ENCODE peak calls at places on chromosomes 3 and 15, in eight cellular contexts. One of them, this sample, is unnamed.

GRCh38 chr3:194101592-194102432 is 34.1 kb upstream of the HES1 start:
- DNase-seq in activated CD8-positive, alpha-beta memory T cell treated with anti-CD3 and anti-CD28 coated beads for 24 hours: no peak
- DNase-seq in stimulated activated CD8-positive, alpha-beta memory T cell treated with anti-CD3 and anti-CD28 coated beads, Interleukin-15, amount 100 ng/mL, for 24 hours: no peak
- DNase-seq in hippocampal formation: no peak
- DNase-seq in T-helper 9 cell: no peak
- DNase-seq in lung microvascular endothelial cell: no peak
- DNase-seq in activated naive CD4-positive, alpha-beta T cell treated with Interleukin-2 at 50 U/mL for 16 hours: no peak
- DNase-seq in COR-L47: no peak
- DNase-seq in this sample: no peak

GRCh38 chr3:39965461-39965860 is 156.1 kb downstream of the MYRIP start:
- DNase-seq in activated CD8-positive, alpha-beta memory T cell treated with anti-CD3 and anti-CD28 coated beads for 24 hours: no peak
- DNase-seq in stimulated activated CD8-positive, alpha-beta memory T cell treated with anti-CD3 and anti-CD28 coated beads, Interleukin-15, amount 100 ng/mL, for 24 hours: no peak
- DNase-seq in hippocampal formation: no peak
- DNase-seq in T-helper 9 cell: no peak
- DNase-seq in lung microvascular endothelial cell: no peak
- DNase-seq in activated naive CD4-positive, alpha-beta T cell treated with Interleukin-2 at 50 U/mL for 16 hours: no peak
- DNase-seq in COR-L47: no peak
- DNase-seq in this sample: no peak

GRCh38 chr15:58731756-58732535 is 17.6 kb downstream of the ADAM10 start:
- DNase-seq in activated CD8-positive, alpha-beta memory T cell treated with anti-CD3 and anti-CD28 coated beads for 24 hours: no peak
- DNase-seq in stimulated activated CD8-positive, alpha-beta memory T cell treated with anti-CD3 and anti-CD28 coated beads, Interleukin-15, amount 100 ng/mL, for 24 hours: no peak
- DNase-seq in hippocampal formation: no peak
- DNase-seq in T-helper 9 cell: no peak
- DNase-seq in lung microvascular endothelial cell: no peak
- DNase-seq in activated naive CD4-positive, alpha-beta T cell treated with Interleukin-2 at 50 U/mL for 16 hours: no peak
- DNase-seq in COR-L47: no peak
- DNase-seq in this sample: no peak

GRCh38 chr3:192887701-192888100 is 30.0 kb downstream of the MB21D2 start:
- DNase-seq in activated CD8-positive, alpha-beta memory T cell treated with anti-CD3 and anti-CD28 coated beads for 24 hours: no peak
- DNase-seq in stimulated activated CD8-positive, alpha-beta memory T cell treated with anti-CD3 and anti-CD28 coated beads, Interleukin-15, amount 100 ng/mL, for 24 hours: no peak
- DNase-seq in hippocampal formation: no peak
- DNase-seq in T-helper 9 cell: no peak
- DNase-seq in lung microvascular endothelial cell: no peak
- DNase-seq in activated naive CD4-positive, alpha-beta T cell treated with Interleukin-2 at 50 U/mL for 16 hours: no peak
- DNase-seq in COR-L47: no peak
- DNase-seq in this sample: no peak

GRCh38 chr3:193800138-193801043 is 207.4 kb downstream of the OPA1 start:
- DNase-seq in activated CD8-positive, alpha-beta memory T cell treated with anti-CD3 and anti-CD28 coated beads for 24 hours: peak; percentile 45
- DNase-seq in stimulated activated CD8-positive, alpha-beta memory T cell treated with anti-CD3 and anti-CD28 coated beads, Interleukin-15, amount 100 ng/mL, for 24 hours: no peak
- DNase-seq in hippocampal formation: no peak
- DNase-seq in T-helper 9 cell: no peak
- DNase-seq in lung microvascular endothelial cell: no peak
- DNase-seq in activated naive CD4-positive, alpha-beta T cell treated with Interleukin-2 at 50 U/mL for 16 hours: no peak
- DNase-seq in COR-L47: no peak
- DNase-seq in this sample: no peak

GRCh38 chr3:59515936-59516335 is 466.1 kb upstream of the CFAP20DC start:
- DNase-seq in activated CD8-positive, alpha-beta memory T cell treated with anti-CD3 and anti-CD28 coated beads for 24 hours: no peak
- DNase-seq in stimulated activated CD8-positive, alpha-beta memory T cell treated with anti-CD3 and anti-CD28 coated beads, Interleukin-15, amount 100 ng/mL, for 24 hours: no peak
- DNase-seq in hippocampal formation: no peak
- DNase-seq in T-helper 9 cell: no peak
- DNase-seq in lung microvascular endothelial cell: no peak
- DNase-seq in activated naive CD4-positive, alpha-beta T cell treated with Interleukin-2 at 50 U/mL for 16 hours: no peak
- DNase-seq in COR-L47: no peak
- DNase-seq in this sample: no peak

GRCh38 chr3:10198761-10199688 is 34.3 kb downstream of the IRAK2 start:
- DNase-seq in activated CD8-positive, alpha-beta memory T cell treated with anti-CD3 and anti-CD28 coated beads for 24 hours: peak; percentile 78
- DNase-seq in stimulated activated CD8-positive, alpha-beta memory T cell treated with anti-CD3 and anti-CD28 coated beads, Interleukin-15, amount 100 ng/mL, for 24 hours: no peak
- DNase-seq in hippocampal formation: no peak
- DNase-seq in T-helper 9 cell: peak; percentile 56
- DNase-seq in lung microvascular endothelial cell: no peak
- DNase-seq in activated naive CD4-positive, alpha-beta T cell treated with Interleukin-2 at 50 U/mL for 16 hours: peak; percentile 63
- DNase-seq in COR-L47: no peak
- DNase-seq in this sample: no peak

GRCh38 chr3:30667250-30667585 is 60.8 kb downstream of the TGFBR2 start:
- DNase-seq in activated CD8-positive, alpha-beta memory T cell treated with anti-CD3 and anti-CD28 coated beads for 24 hours: no peak
- DNase-seq in stimulated activated CD8-positive, alpha-beta memory T cell treated with anti-CD3 and anti-CD28 coated beads, Interleukin-15, amount 100 ng/mL, for 24 hours: no peak
- DNase-seq in hippocampal formation: no peak
- DNase-seq in T-helper 9 cell: no peak
- DNase-seq in lung microvascular endothelial cell: peak; percentile 42
- DNase-seq in activated naive CD4-positive, alpha-beta T cell treated with Interleukin-2 at 50 U/mL for 16 hours: no peak
- DNase-seq in COR-L47: no peak
- DNase-seq in this sample: no peak

GRCh38 chr3:105899528-105899927 is 30.7 kb upstream of the CBLB start:
- DNase-seq in activated CD8-positive, alpha-beta memory T cell treated with anti-CD3 and anti-CD28 coated beads for 24 hours: no peak
- DNase-seq in stimulated activated CD8-positive, alpha-beta memory T cell treated with anti-CD3 and anti-CD28 coated beads, Interleukin-15, amount 100 ng/mL, for 24 hours: no peak
- DNase-seq in hippocampal formation: no peak
- DNase-seq in T-helper 9 cell: no peak
- DNase-seq in lung microvascular endothelial cell: no peak
- DNase-seq in activated naive CD4-positive, alpha-beta T cell treated with Interleukin-2 at 50 U/mL for 16 hours: no peak
- DNase-seq in COR-L47: no peak
- DNase-seq in this sample: no peak

GRCh38 chr3:64030741-64031140 is 7.4 kb upstream of the PSMD6 start:
- DNase-seq in activated CD8-positive, alpha-beta memory T cell treated with anti-CD3 and anti-CD28 coated beads for 24 hours: peak; percentile 88
- DNase-seq in stimulated activated CD8-positive, alpha-beta memory T cell treated with anti-CD3 and anti-CD28 coated beads, Interleukin-15, amount 100 ng/mL, for 24 hours: peak; percentile 55
- DNase-seq in hippocampal formation: peak; percentile 53
- DNase-seq in T-helper 9 cell: peak; percentile 71
- DNase-seq in lung microvascular endothelial cell: peak; percentile 75
- DNase-seq in activated naive CD4-positive, alpha-beta T cell treated with Interleukin-2 at 50 U/mL for 16 hours: peak; percentile 80
- DNase-seq in COR-L47: peak; percentile 26
- DNase-seq in this sample: peak; percentile 42

GRCh38 chr3:73508330-73508954 is 116.3 kb downstream of the PDZRN3 start:
- DNase-seq in activated CD8-positive, alpha-beta memory T cell treated with anti-CD3 and anti-CD28 coated beads for 24 hours: no peak
- DNase-seq in stimulated activated CD8-positive, alpha-beta memory T cell treated with anti-CD3 and anti-CD28 coated beads, Interleukin-15, amount 100 ng/mL, for 24 hours: no peak
- DNase-seq in hippocampal formation: peak; percentile 10
- DNase-seq in T-helper 9 cell: peak; percentile 1
- DNase-seq in lung microvascular endothelial cell: peak; percentile 61
- DNase-seq in activated naive CD4-positive, alpha-beta T cell treated with Interleukin-2 at 50 U/mL for 16 hours: peak; percentile 9
- DNase-seq in COR-L47: peak; percentile 64
- DNase-seq in this sample: no peak

GRCh38 chr15:26891448-26891881 is 24.6 kb downstream of the GABRA5 start:
- DNase-seq in activated CD8-positive, alpha-beta memory T cell treated with anti-CD3 and anti-CD28 coated beads for 24 hours: peak; percentile 64
- DNase-seq in stimulated activated CD8-positive, alpha-beta memory T cell treated with anti-CD3 and anti-CD28 coated beads, Interleukin-15, amount 100 ng/mL, for 24 hours: no peak
- DNase-seq in hippocampal formation: peak; percentile 72
- DNase-seq in T-helper 9 cell: no peak
- DNase-seq in lung microvascular endothelial cell: peak; percentile 77
- DNase-seq in activated naive CD4-positive, alpha-beta T cell treated with Interleukin-2 at 50 U/mL for 16 hours: no peak
- DNase-seq in COR-L47: peak; percentile 68
- DNase-seq in this sample: peak; percentile 66

GRCh38 chr3:114565201-114565600 is 271.4 kb downstream of the TIGIT start:
- DNase-seq in activated CD8-positive, alpha-beta memory T cell treated with anti-CD3 and anti-CD28 coated beads for 24 hours: no peak
- DNase-seq in stimulated activated CD8-positive, alpha-beta memory T cell treated with anti-CD3 and anti-CD28 coated beads, Interleukin-15, amount 100 ng/mL, for 24 hours: no peak
- DNase-seq in hippocampal formation: no peak
- DNase-seq in T-helper 9 cell: no peak
- DNase-seq in lung microvascular endothelial cell: no peak
- DNase-seq in activated naive CD4-positive, alpha-beta T cell treated with Interleukin-2 at 50 U/mL for 16 hours: no peak
- DNase-seq in COR-L47: no peak
- DNase-seq in this sample: no peak